ENCODE peak calls at places on chromosomes 3 and 15, in five cellular contexts. B is cardiac muscle cell; A is lung; I is tibial nerve; X is CD4-positive, alpha-beta memory T cell. D is an unnamed sample.

GRCh38 chr3:194058189-194058571 is 77.8 kb upstream of the HES1 start:
- DNase-seq in B (peak), A (peak), I (no peak), X (no peak), D (peak)

GRCh38 chr3:3015472-3016089 is 94.6 kb downstream of the IL5RA start:
- DNase-seq in B (peak), A (no peak), I (no peak), X (no peak), D (no peak)

GRCh38 chr3:186708983-186709679 is 8.0 kb upstream of the KNG1 start:
- DNase-seq in B (peak), A (no peak), I (no peak), X (no peak), D (no peak)

GRCh38 chr3:55521086-55522060 is 34.3 kb upstream of the WNT5A start:
- DNase-seq in B (no peak), A (no peak), I (peak), X (no peak), D (no peak)

GRCh38 chr15:52183562-52184173 is 7.5 kb downstream of the GNB5 start:
- DNase-seq in B (peak), A (no peak), I (peak), X (no peak), D (peak)

GRCh38 chr3:101453966-101454365 is 59.0 kb downstream of the SENP7 start:
- DNase-seq in B (no peak), A (no peak), I (no peak), X (no peak), D (no peak)

GRCh38 chr3:30480587-30480986 is 125.8 kb upstream of the TGFBR2 start:
- DNase-seq in B (no peak), A (no peak), I (no peak), X (no peak), D (no peak)

GRCh38 chr15:67082007-67082536 is 16.7 kb downstream of the SMAD3 start:
- DNase-seq in B (no peak), A (peak), I (no peak), X (peak), D (no peak)

GRCh38 chr15:26656080-26656479 is 116.8 kb downstream of the GABRB3 start:
- DNase-seq in B (no peak), A (no peak), I (no peak), X (no peak), D (no peak)

GRCh38 chr3:48919215-48920138 is 835 bp downstream of the ARIH2 start:
- DNase-seq in B (peak), A (no peak), I (no peak), X (peak), D (peak)

GRCh38 chr3:100006570-100007271 is 107.6 kb downstream of the FILIP1L start:
- DNase-seq in B (no peak), A (no peak), I (no peak), X (no peak), D (no peak)

GRCh38 chr15:70284438-70285214 is 186.9 kb upstream of the TLE3 start:
- DNase-seq in B (no peak), A (peak), I (no peak), X (no peak), D (no peak)

GRCh38 chr15:31471731-31472430 is 145.2 kb downstream of the KLF13 start:
- DNase-seq in B (no peak), A (no peak), I (no peak), X (no peak), D (no peak)

GRCh38 chr15:75097939-75098338 is 74.5 kb downstream of the PPCDC start:
- DNase-seq in B (no peak), A (no peak), I (no peak), X (no peak), D (no peak)

GRCh38 chr3:128324911-128325592 is 141.6 kb downstream of the DNAJB8 start:
- DNase-seq in B (no peak), A (no peak), I (no peak), X (no peak), D (no peak)

GRCh38 chr3:54083901-54084300 is 38.5 kb upstream of the CACNA2D3 start:
- DNase-seq in B (no peak), A (no peak), I (no peak), X (no peak), D (no peak)

GRCh38 chr3:32440481-32441350 is 49.1 kb downstream of the CMTM7 start:
- DNase-seq in B (no peak), A (no peak), I (no peak), X (no peak), D (no peak)

GRCh38 chr3:108603689-108604088 is 14.2 kb downstream of the DZIP3 start:
- DNase-seq in B (no peak), A (no peak), I (no peak), X (peak), D (no peak)

GRCh38 chr3:111851511-111851954 is 7.5 kb upstream of the PHLDB2 start:
- DNase-seq in B (no peak), A (no peak), I (no peak), X (no peak), D (no peak)

GRCh38 chr3:151372063-151372820 is 12.3 kb downstream of the P2RY12 start:
- DNase-seq in B (no peak), A (no peak), I (no peak), X (no peak), D (no peak)

GRCh38 chr3:172103724-172104123 is 64.3 kb downstream of the FNDC3B start:
- DNase-seq in B (peak), A (peak), I (no peak), X (no peak), D (no peak)

GRCh38 chr3:4865714-4866113 is 113.5 kb upstream of the BHLHE40 start:
- DNase-seq in B (no peak), A (no peak), I (no peak), X (no peak), D (no peak)

GRCh38 chr3:65971281-65972252 is 67.2 kb downstream of the MAGI1 start:
- DNase-seq in B (no peak), A (no peak), I (no peak), X (no peak), D (no peak)

GRCh38 chr15:51768018-51768417 is 16.6 kb downstream of the TMOD2 start:
- DNase-seq in B (no peak), A (no peak), I (no peak), X (no peak), D (no peak)

GRCh38 chr3:30203301-30203700 is 403.1 kb upstream of the TGFBR2 start:
- DNase-seq in B (no peak), A (no peak), I (no peak), X (no peak), D (no peak)

GRCh38 chr3:194874783-194875182 is 189.1 kb downstream of the FAM43A start:
- DNase-seq in B (no peak), A (no peak), I (no peak), X (no peak), D (no peak)

GRCh38 chr3:152331975-152332374 is 63.2 kb downstream of the MBNL1 start:
- DNase-seq in B (no peak), A (no peak), I (no peak), X (no peak), D (no peak)

GRCh38 chr15:69074843-69075224 is 60.3 kb downstream of the NOX5 start:
- DNase-seq in B (peak), A (no peak), I (no peak), X (no peak), D (no peak)

GRCh38 chr15:89104172-89104564 is 15.9 kb downstream of the ABHD2 start:
- DNase-seq in B (no peak), A (no peak), I (peak), X (no peak), D (peak)

GRCh38 chr3:11080492-11080891 is 73.8 kb upstream of the HRH1 start:
- DNase-seq in B (no peak), A (no peak), I (no peak), X (no peak), D (no peak)

GRCh38 chr3:85572426-85572825 is 613.6 kb downstream of the CADM2 start:
- DNase-seq in B (no peak), A (no peak), I (no peak), X (no peak), D (no peak)

GRCh38 chr3:85570819-85571218 is 612.0 kb downstream of the CADM2 start:
- DNase-seq in B (no peak), A (no peak), I (no peak), X (no peak), D (no peak)

GRCh38 chr3:85574306-85574705 is 615.5 kb downstream of the CADM2 start:
- DNase-seq in B (no peak), A (no peak), I (no peak), X (no peak), D (no peak)

GRCh38 chr3:85571835-85572234 is 613.0 kb downstream of the CADM2 start:
- DNase-seq in B (no peak), A (no peak), I (no peak), X (no peak), D (no peak)

GRCh38 chr3:85572978-85573377 is 614.2 kb downstream of the CADM2 start:
- DNase-seq in B (no peak), A (no peak), I (no peak), X (no peak), D (no peak)
- H3K27ac ChIP-seq in B (no peak), A (no peak), I (no peak), X (no peak), D (no peak)

DNA sequence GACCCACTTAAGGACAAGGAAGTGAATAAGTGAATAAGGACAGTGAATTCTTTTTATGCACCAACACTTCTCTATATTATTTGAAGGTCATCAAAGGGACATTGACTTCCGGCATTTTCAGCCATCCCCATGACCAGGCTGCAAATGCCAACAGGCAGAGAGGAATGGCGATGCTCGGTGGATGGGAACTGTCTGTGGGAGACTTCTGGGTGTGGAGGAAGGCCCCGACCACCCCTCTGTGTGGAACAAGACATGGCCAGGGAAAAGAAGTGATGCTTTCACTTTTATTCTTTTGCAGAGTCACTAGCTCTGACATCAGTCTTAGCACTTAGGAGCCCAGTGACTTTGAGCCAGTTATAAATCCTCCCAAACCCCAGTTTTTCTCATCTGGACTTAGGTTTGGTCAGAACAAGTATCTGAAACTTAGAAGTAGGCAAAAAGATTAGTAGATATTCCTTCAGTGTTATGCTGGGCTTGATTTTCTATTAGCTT is 84.5 kb downstream of the KBTBD8 start:
- DNase-seq in B (no peak), A (no peak), I (no peak), X (no peak), D (no peak)
- H3K27ac ChIP-seq in B (no peak), A (no peak), I (no peak), X (peak), D (no peak)

GRCh38 chr3:45123841-45124269 is 22.3 kb downstream of the CDCP1 start:
- DNase-seq in B (no peak), A (no peak), I (no peak), X (no peak), D (no peak)

GRCh38 chr3:45120615-45121158 is 25.5 kb downstream of the CDCP1 start:
- DNase-seq in B (no peak), A (no peak), I (no peak), X (no peak), D (no peak)

GRCh38 chr3:45124956-45125355 is 21.2 kb downstream of the CDCP1 start:
- DNase-seq in B (no peak), A (no peak), I (no peak), X (no peak), D (no peak)

GRCh38 chr3:45124379-45124778 is 21.8 kb downstream of the CDCP1 start:
- DNase-seq in B (peak), A (no peak), I (no peak), X (no peak), D (no peak)

GRCh38 chr3:45123030-45123429 is 23.1 kb downstream of the CDCP1 start:
- DNase-seq in B (no peak), A (no peak), I (no peak), X (no peak), D (no peak)
- H3K27ac ChIP-seq in B (peak), A (peak), I (no peak), X (no peak), D (no peak)

GRCh38 chr15:56244237-56244810 is 645 bp upstream of the RFX7 start:
- DNase-seq in B (peak), A (peak), I (peak), X (peak), D (peak)

GRCh38 chr15:56242576-56243116 is 1.0 kb downstream of the RFX7 start:
- DNase-seq in B (no peak), A (no peak), I (no peak), X (no peak), D (no peak)

GRCh38 chr15:56243774-56244236 is at the start of gene RFX7:
- DNase-seq in B (peak), A (peak), I (peak), X (peak), D (peak)

GRCh38 chr15:56241374-56242085 is 2.1 kb downstream of the RFX7 start:
- DNase-seq in B (no peak), A (no peak), I (no peak), X (no peak), D (no peak)

DNA sequence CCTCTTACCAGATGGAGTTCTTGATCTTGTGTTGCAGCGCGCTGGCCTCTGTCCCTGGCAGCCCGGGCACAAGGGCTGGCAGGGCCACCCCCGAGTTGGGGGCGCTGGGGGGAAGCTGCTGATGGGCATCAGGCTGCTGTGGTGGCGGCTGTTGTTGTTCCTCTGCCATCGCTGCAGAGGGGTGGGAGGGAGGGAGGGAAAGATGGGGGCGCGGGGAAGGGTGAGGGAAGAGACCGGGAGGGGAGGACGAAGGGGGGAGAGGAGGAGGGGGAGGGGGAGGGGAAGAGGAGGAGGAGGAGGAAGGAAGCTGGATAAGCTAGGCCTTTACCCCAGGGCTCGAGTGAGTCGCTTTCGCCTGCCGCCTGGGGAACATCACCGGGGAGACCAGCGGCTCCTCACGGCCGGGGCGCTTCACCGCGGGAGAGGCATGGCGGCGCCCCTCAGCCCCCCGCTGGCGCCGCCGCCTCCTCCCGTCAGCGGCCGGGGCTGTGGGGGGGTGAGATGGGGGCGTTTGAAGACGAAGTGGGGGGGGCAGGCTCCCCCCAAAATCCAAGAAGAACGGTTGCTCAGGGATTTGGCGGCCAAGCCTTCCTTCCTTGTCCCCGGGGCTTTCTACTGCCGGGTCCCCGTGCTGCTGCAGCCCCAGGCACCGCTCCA is 434 bp downstream of the RFX7 start:
- DNase-seq in B (peak), A (peak), I (peak), X (peak), D (peak)
- H3K27ac ChIP-seq in B (peak), A (peak), I (peak), X (peak), D (peak)

GRCh38 chr3:12157026-12157425 is 1.7 kb downstream of the TIMP4 start:
- DNase-seq in B (no peak), A (no peak), I (no peak), X (no peak), D (no peak)

GRCh38 chr3:12155833-12156232 is 2.9 kb downstream of the TIMP4 start:
- DNase-seq in B (peak), A (no peak), I (no peak), X (no peak), D (no peak)

GRCh38 chr3:12158387-12159226 is at the start of gene TIMP4:
- DNase-seq in B (no peak), A (no peak), I (peak), X (no peak), D (peak)

GRCh38 chr3:12155264-12155663 is 3.4 kb downstream of the TIMP4 start:
- DNase-seq in B (no peak), A (no peak), I (no peak), X (no peak), D (no peak)

DNA sequence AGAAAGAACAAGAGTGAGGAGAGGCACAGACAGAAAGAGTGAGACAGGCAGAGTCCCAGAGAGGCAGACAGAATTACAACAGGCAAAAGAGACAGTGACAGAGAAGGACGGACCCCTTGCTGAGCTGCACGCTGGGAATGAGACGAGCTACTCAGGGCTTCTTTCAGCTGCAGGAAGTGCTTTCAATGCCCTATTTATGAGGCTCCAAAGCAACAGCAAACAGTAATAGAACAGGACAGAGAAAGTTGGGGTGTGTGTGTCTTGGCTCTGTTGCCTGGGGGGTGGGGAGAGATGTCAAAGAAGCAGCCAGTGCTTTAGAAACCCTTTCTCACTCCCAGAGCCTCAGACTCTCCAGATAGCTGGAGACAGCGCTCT is 502 bp upstream of the TIMP4 start:
- DNase-seq in B (no peak), A (no peak), I (no peak), X (no peak), D (no peak)
- H3K27ac ChIP-seq in B (no peak), A (peak), I (no peak), X (no peak), D (no peak)

GRCh38 chr3:191695131-191695814 is 234.3 kb downstream of the PYDC2 start:
- DNase-seq in B (no peak), A (no peak), I (no peak), X (no peak), D (no peak)
- H3K27ac ChIP-seq in B (no peak), A (no peak), I (no peak), X (no peak), D (no peak)

GRCh38 chr3:12658593-12659058 is 5.3 kb downstream of the RAF1 start:
- DNase-seq in B (peak), A (no peak), I (no peak), X (no peak), D (no peak)
- H3K27ac ChIP-seq in B (peak), A (peak), I (peak), X (no peak), D (no peak)

GRCh38 chr3:47161983-47162694 is 1.8 kb downstream of the SETD2 start:
- DNase-seq in B (no peak), A (no peak), I (no peak), X (no peak), D (no peak)
- H3K27ac ChIP-seq in B (peak), A (no peak), I (no peak), X (peak), D (no peak)

D was measured in ovary.